ENCODE peak calls at places on chromosomes 1 and 21, in seven cellular contexts. L, Z, Y, W, X, F and S are unnamed samples.

GRCh38 chr1:210726621-210727020 is 397.9 kb downstream of the HHAT start:
- DNase-seq in L (peak; percentile 33), Z (no peak), Y (peak; percentile 6), W (peak; percentile 28), X (peak; percentile 23), F (no peak), S (no peak)

GRCh38 chr1:28602536-28603439 is 10.7 kb downstream of the RAB42 start:
- DNase-seq in L (peak; percentile 85), Z (peak; percentile 44), Y (no peak), W (peak; percentile 56), X (peak; percentile 24), F (no peak), S (no peak)

GRCh38 chr1:55793856-55794255 is 578.7 kb upstream of the USP24 start:
- DNase-seq in L (no peak), Z (no peak), Y (no peak), W (no peak), X (no peak), F (no peak), S (no peak)

GRCh38 chr1:66436378-66437135 is 97.4 kb upstream of the SGIP1 start:
- DNase-seq in L (peak; percentile 94), Z (no peak), Y (peak; percentile 33), W (peak; percentile 20), X (peak; percentile 31), F (peak; percentile 33), S (peak; percentile 44)

GRCh38 chr1:31372961-31373896 is at the start of gene FABP3:
- DNase-seq in L (peak; percentile 76), Z (peak; percentile 76), Y (no peak), W (no peak), X (peak; percentile 13), F (no peak), S (no peak)

GRCh38 chr1:162757476-162757875 is 33.0 kb upstream of the HSD17B7 start:
- DNase-seq in L (no peak), Z (no peak), Y (no peak), W (no peak), X (no peak), F (no peak), S (no peak)

GRCh38 chr1:115251340-115251748 is 86.7 kb downstream of the NGF start:
- DNase-seq in L (peak; percentile 69), Z (no peak), Y (no peak), W (no peak), X (no peak), F (no peak), S (no peak)

GRCh38 chr1:109161836-109162606 is 48.1 kb downstream of the ELAPOR1 start:
- DNase-seq in L (peak; percentile 88), Z (peak; percentile 16), Y (no peak), W (peak; percentile 26), X (peak; percentile 7), F (no peak), S (peak; percentile 58)

GRCh38 chr21:45873866-45874265 is 107.7 kb upstream of the COL6A1 start:
- DNase-seq in L (no peak), Z (no peak), Y (no peak), W (no peak), X (no peak), F (no peak), S (no peak)

GRCh38 chr1:110508038-110508437 is 10.9 kb downstream of the KCNA10 start:
- DNase-seq in L (peak; percentile 30), Z (no peak), Y (no peak), W (no peak), X (no peak), F (no peak), S (no peak)